ENCODE peak calls at places on chromosomes 7 and 10, in four cellular contexts. P, Z, F and X are unnamed samples.

GRCh38 chr10:89281606-89282395 is 20.0 kb upstream of the IFIT2 start:
- DNase-seq in P (no peak), Z (no peak), F (no peak), X (no peak)

GRCh38 chr10:79132681-79133381 is 64.1 kb downstream of the ZMIZ1 start:
- DNase-seq in P (peak), Z (no peak), F (no peak), X (no peak)

GRCh38 chr7:71239517-71239916 is 107.6 kb downstream of the GALNT17 start:
- DNase-seq in P (no peak), Z (no peak), F (no peak), X (no peak)

GRCh38 chr10:44715081-44715480 is 196.1 kb upstream of the TMEM72 start:
- DNase-seq in P (no peak), Z (no peak), F (no peak), X (peak)

GRCh38 chr10:123433539-123433938 is 232.6 kb upstream of the GPR26 start:
- DNase-seq in P (no peak), Z (no peak), F (no peak), X (no peak)

GRCh38 chr7:519429-519973 is at the start of gene PDGFA:
- DNase-seq in P (peak), Z (no peak), F (no peak), X (peak)

GRCh38 chr7:129370812-129371211 is 63.4 kb upstream of the STRIP2 start:
- DNase-seq in P (peak), Z (no peak), F (no peak), X (peak)

GRCh38 chr7:1843271-1843861 is 173.3 kb downstream of the ELFN1 start:
- DNase-seq in P (no peak), Z (no peak), F (no peak), X (peak)

GRCh38 chr7:6246257-6246917 is 26.0 kb downstream of the CYTH3 start:
- DNase-seq in P (no peak), Z (no peak), F (no peak), X (peak)

GRCh38 chr10:69439350-69439739 is 11.9 kb upstream of the TSPAN15 start:
- DNase-seq in P (no peak), Z (no peak), F (no peak), X (no peak)

GRCh38 chr7:18961997-18962396 is 155.4 kb downstream of the TWIST1 start:
- DNase-seq in P (no peak), Z (no peak), F (no peak), X (peak)
- TF ChIP-seq CHD1 in P (no peak), Z (no peak), F (no peak), X (no peak)

DNA sequence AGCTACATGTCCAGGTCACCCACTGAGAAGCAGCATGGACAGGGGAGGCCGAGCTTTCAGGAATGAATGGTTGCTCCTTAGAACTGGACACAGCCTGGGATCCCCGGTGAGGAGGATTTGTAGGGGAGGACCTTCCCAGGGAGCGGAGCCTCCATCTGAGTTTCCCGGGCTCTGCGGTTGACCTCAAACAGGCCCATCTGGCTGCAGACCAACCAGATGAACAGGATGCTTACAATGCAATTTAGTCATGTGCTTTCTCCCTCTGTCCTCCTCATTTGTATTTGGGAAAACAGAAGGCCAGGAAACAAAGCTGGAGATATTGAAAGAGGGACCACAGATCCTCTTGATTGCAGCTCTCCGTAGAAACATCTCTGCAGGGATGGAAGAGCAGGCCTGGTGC is 104.8 kb downstream of the EMX2 start:
- DNase-seq in P (no peak), Z (no peak), F (no peak), X (no peak)
- TF ChIP-seq CHD1 in P (no peak), Z (no peak), F (no peak), X (no peak)

GRCh38 chr7:32164341-32164996 is 94.3 kb upstream of the PDE1C start:
- DNase-seq in P (peak), Z (no peak), F (peak), X (peak)

GRCh38 chr7:32167256-32167655 is 97.0 kb upstream of the PDE1C start:
- DNase-seq in P (no peak), Z (no peak), F (no peak), X (peak)

GRCh38 chr7:32161708-32162107 is 91.5 kb upstream of the PDE1C start:
- DNase-seq in P (no peak), Z (no peak), F (no peak), X (peak)

GRCh38 chr7:32163911-32164310 is 93.7 kb upstream of the PDE1C start:
- DNase-seq in P (no peak), Z (no peak), F (no peak), X (peak)

DNA sequence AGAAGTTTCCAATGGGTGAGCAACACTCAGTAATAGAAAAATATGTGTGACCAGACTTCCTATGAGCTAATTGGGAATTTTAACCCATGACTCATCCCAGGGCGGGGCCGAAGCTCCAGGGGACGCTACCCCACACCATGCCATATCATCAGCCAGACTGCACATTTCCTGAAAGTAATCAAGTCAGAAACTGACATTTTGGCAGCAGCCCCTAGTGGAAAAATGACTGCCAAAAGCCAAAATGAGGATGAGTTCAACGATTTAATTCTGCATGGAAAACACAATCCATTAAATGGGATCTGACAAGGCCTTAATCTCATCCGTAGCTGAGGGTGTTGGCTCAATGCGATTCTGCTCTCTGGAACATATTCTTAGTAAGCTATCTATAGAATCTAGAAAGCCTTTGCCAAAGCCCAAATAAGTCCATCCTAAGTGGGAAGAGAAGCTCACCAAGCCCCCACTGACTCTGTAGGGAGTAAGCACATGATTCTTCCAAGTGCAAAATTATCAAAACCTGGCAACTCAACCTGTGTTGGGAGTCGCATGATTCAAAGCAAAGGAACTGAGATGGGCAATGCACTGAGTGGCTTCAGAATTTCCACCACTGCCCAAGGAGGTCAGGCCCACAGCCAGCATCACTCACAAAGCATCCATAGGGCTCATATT is 93.1 kb upstream of the PDE1C start:
- DNase-seq in P (peak), Z (no peak), F (no peak), X (peak)
- TF ChIP-seq CHD1 in P (no peak), Z (no peak), F (no peak), X (peak)

GRCh38 chr7:121547341-121548092 is 151.4 kb upstream of the FAM3C start:
- DNase-seq in P (peak), Z (no peak), F (no peak), X (peak)
- TF ChIP-seq CHD1 in P (no peak), Z (no peak), F (no peak), X (no peak)

GRCh38 chr10:110963162-110963561 is 43.8 kb downstream of the SHOC2 start:
- DNase-seq in P (no peak), Z (no peak), F (no peak), X (no peak)

GRCh38 chr10:110962443-110962842 is 43.0 kb downstream of the SHOC2 start:
- DNase-seq in P (no peak), Z (no peak), F (no peak), X (no peak)

GRCh38 chr10:110957603-110958002 is 38.2 kb downstream of the SHOC2 start:
- DNase-seq in P (no peak), Z (no peak), F (no peak), X (no peak)

GRCh38 chr10:110959379-110960332 is 40.3 kb downstream of the SHOC2 start:
- DNase-seq in P (no peak), Z (no peak), F (no peak), X (no peak)

DNA sequence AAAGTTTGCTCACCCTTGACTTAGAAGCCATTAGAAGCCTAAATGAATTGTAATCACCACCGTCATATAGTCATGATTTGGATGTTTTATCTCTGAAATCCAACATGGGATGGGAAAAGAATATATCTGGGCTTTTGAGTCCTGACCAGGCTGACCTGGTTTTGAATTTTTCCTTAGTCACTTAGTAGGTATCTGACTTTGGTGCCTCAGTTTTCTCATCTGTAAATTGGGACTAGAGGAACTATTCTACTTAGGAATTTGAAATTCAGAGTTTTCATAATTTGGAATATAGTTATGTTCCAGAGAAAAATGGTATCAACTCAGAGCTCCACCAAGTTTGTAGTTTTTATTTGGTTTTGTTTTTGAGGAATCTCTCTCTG is 40.9 kb downstream of the SHOC2 start:
- DNase-seq in P (no peak), Z (no peak), F (no peak), X (no peak)
- TF ChIP-seq CHD1 in P (no peak), Z (no peak), F (no peak), X (no peak)

GRCh38 chr7:30800785-30801252 is 29.6 kb downstream of the MINDY4 start:
- DNase-seq in P (peak), Z (peak), F (peak), X (peak)
- TF ChIP-seq CHD1 in P (no peak), Z (no peak), F (no peak), X (no peak)

DNA sequence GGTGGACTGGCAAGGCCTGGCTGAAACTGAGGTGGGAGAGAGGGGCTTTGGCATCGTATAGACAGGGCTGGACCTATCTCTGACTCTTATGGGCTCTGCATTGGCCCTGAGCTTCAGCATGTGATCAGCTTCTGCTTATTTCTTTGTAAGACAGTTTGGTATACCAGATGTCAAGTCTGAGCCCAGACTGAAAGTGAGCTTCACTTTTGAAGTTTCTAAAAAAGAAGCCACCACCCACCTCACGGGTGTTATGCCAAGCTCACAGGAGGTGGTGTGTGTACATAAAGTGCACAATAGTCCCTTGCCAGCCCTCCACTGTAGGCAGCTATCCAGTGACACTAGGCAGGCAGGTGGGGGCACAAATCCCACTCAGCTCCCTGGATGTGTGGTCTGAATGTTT is 68.7 kb upstream of the SEPHS1 start:
- DNase-seq in P (no peak), Z (no peak), F (no peak), X (no peak)
- TF ChIP-seq CHD1 in P (no peak), Z (no peak), F (no peak), X (no peak)

GRCh38 chr7:5222861-5223411 is 32.9 kb downstream of the WIPI2 start:
- DNase-seq in P (no peak), Z (no peak), F (no peak), X (no peak)
- TF ChIP-seq CHD1 in P (no peak), Z (no peak), F (no peak), X (no peak)